ENCODE peak calls at places on chromosomes 11 and 22, in nine cellular contexts. C, O, D, P, L, E, R, B and U are unnamed samples.

GRCh38 chr11:2737876-2738275 is 38.1 kb upstream of the KCNQ1OT1 start:
- DNase-seq in C (peak; percentile 69), O (peak; percentile 23), D (no peak), P (no peak), L (no peak), E (peak; percentile 17), R (no peak), B (no peak), U (no peak)

GRCh38 chr11:67413266-67413797 is 2.1 kb upstream of the CARNS1 start:
- DNase-seq in C (no peak), O (no peak), D (no peak), P (no peak), L (no peak), E (no peak), R (no peak), B (no peak), U (no peak)

GRCh38 chr11:36793542-36793926 is 195.5 kb upstream of the RAG2 start:
- DNase-seq in C (no peak), O (no peak), D (no peak), P (no peak), L (no peak), E (peak; percentile 5), R (no peak), B (no peak), U (no peak)

GRCh38 chr11:104033134-104033533 is 3.3 kb upstream of the DDI1 start:
- DNase-seq in C (peak; percentile 93), O (peak; percentile 81), D (peak; percentile 21), P (peak; percentile 73), L (no peak), E (peak; percentile 7), R (no peak), B (no peak), U (no peak)

GRCh38 chr11:17148536-17148935 is 59.2 kb downstream of the PIK3C2A start:
- DNase-seq in C (no peak), O (peak; percentile 44), D (no peak), P (no peak), L (no peak), E (no peak), R (no peak), B (no peak), U (no peak)

GRCh38 chr22:27115816-27116256 is 458.4 kb downstream of the MIAT start:
- DNase-seq in C (no peak), O (peak; percentile 97), D (no peak), P (no peak), L (no peak), E (peak; percentile 74), R (no peak), B (no peak), U (no peak)

GRCh38 chr11:77115181-77115611 is 12.6 kb downstream of the OMP start:
- DNase-seq in C (no peak), O (no peak), D (no peak), P (no peak), L (no peak), E (no peak), R (no peak), B (no peak), U (no peak)

GRCh38 chr11:122343247-122343646 is 227.2 kb upstream of the BLID start:
- DNase-seq in C (peak; percentile 10), O (peak; percentile 95), D (no peak), P (no peak), L (no peak), E (no peak), R (no peak), B (no peak), U (no peak)

DNA sequence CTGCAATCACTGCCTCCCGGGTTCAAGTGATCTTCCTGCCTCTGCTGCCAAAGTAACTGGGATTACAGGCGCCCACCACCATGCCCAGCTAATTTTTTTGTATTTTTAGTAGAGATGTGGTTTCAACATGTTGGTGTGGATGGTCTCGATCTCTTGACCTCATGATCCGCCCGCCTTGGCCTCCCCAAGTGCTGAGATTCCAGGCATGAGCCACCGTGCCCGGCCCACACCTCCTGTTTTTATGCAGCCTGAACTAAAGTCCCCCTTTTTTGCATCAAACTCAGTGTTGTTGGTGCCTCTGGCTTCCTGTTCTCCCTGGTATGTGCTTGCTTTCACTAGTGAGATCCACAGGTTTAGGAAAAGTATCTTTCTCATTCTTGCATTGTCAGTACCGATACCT is 4.2 kb downstream of the TBC1D22A start:
- DNase-seq in C (no peak), O (no peak), D (no peak), P (no peak), L (no peak), E (no peak), R (no peak), B (no peak), U (no peak)
- TF ChIP-seq CTCF in C (no peak), O (no peak), D (no peak), P (no peak), L (no peak), E (no peak), R (no peak), B (no peak), U (no peak)

GRCh38 chr11:102120437-102120935 is 10.2 kb downstream of the YAP1 start:
- DNase-seq in C (peak; percentile 37), O (peak; percentile 32), D (no peak), P (no peak), L (no peak), E (no peak), R (no peak), B (no peak), U (no peak)
- TF ChIP-seq CTCF in C (no peak), O (no peak), D (no peak), P (no peak), L (no peak), E (no peak), R (no peak), B (no peak), U (no peak)

GRCh38 chr11:5994791-5995190 is 8.0 kb upstream of the OR52L1 start:
- DNase-seq in C (no peak), O (no peak), D (no peak), P (no peak), L (no peak), E (no peak), R (no peak), B (no peak), U (no peak)

GRCh38 chr11:5989203-5989602 is 2.4 kb upstream of the OR52L1 start:
- DNase-seq in C (no peak), O (no peak), D (no peak), P (no peak), L (no peak), E (no peak), R (no peak), B (no peak), U (no peak)

GRCh38 chr11:5986885-5987284 is at the start of gene OR52L1:
- DNase-seq in C (no peak), O (no peak), D (no peak), P (no peak), L (no peak), E (no peak), R (no peak), B (no peak), U (no peak)

GRCh38 chr11:5992150-5992549 is 5.4 kb upstream of the OR52L1 start:
- DNase-seq in C (no peak), O (no peak), D (no peak), P (no peak), L (no peak), E (no peak), R (no peak), B (no peak), U (no peak)

DNA sequence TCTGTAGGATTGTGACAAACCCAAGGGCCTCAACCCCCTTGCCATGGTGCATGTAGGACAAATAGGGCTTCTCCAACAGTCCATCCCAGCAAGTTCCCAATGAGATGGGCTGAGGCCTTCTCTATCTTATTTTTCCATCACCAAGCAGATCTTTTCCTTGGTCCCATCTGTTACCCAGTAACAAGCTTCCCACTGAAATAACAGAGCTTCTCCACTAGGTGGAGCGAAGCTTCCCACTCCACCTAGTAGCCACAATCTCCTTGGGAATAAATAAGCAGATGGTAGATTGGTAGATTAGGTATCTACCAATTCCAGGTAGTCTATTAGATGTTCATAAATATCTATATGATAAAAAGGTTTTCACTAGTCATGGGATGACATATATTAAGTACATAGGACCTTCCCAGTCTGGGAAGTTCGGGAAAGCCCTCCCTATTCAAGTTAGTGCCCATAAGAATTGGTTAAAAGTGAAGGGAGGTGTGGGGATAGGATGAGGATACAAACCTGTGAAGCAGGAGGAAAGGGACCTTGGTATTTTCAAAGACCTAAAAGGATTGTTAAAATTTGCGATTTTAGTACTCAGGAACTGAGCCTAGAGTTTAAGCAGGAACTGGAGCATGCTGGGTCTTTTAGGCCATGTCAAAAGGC is 5.9 kb upstream of the OR52L1 start:
- DNase-seq in C (peak; percentile 16), O (peak; percentile 0), D (no peak), P (peak; percentile 29), L (peak; percentile 22), E (peak; percentile 10), R (peak; percentile 1), B (peak; percentile 46), U (peak; percentile 39)
- TF ChIP-seq CTCF in C (peak; percentile 51), O (peak; percentile 38), D (peak; percentile 56), P (peak; percentile 45), L (peak; percentile 57), E (no peak), R (peak; percentile 50), B (peak; percentile 41), U (peak; percentile 27)

GRCh38 chr22:35140879-35141745 is 75.2 kb downstream of the ISX start:
- DNase-seq in C (no peak), O (no peak), D (no peak), P (peak; percentile 13), L (no peak), E (peak; percentile 23), R (no peak), B (peak; percentile 61), U (peak; percentile 73)
- TF ChIP-seq CTCF in C (no peak), O (no peak), D (no peak), P (no peak), L (peak; percentile 33), E (no peak), R (no peak), B (peak; percentile 52), U (peak; percentile 40)